ENCODE peak calls at places on chromosome 17, in five cellular contexts. A is C1 segment of cervical spinal cord, C is AG04450, H is neural progenitor cell, T is anterior cingulate cortex. P is an unnamed sample.

GRCh38 chr17:35243459-35244204 is 760 bp downstream of the SLFN5 start:
- DNase-seq in A (no peak), C (no peak), H (peak; percentile 57), T (no peak), P (no peak)

GRCh38 chr17:3528604-3529511 is 28.8 kb downstream of the TRPV3 start:
- DNase-seq in A (no peak), C (no peak), H (peak; percentile 42), T (peak; percentile 2), P (no peak)

GRCh38 chr17:27810211-27810901 is 10.0 kb upstream of the NOS2 start:
- DNase-seq in A (no peak), C (no peak), H (no peak), T (no peak), P (no peak)

GRCh38 chr17:7867881-7868329 is 10.1 kb downstream of the CYB5D1 start:
- DNase-seq in A (no peak), C (no peak), H (no peak), T (no peak), P (no peak)

GRCh38 chr17:80724723-80725388 is 180.2 kb downstream of the RPTOR start:
- DNase-seq in A (no peak), C (no peak), H (no peak), T (no peak), P (peak; percentile 13)

GRCh38 chr17:40035162-40035559 is 19.0 kb downstream of the MED24 start:
- DNase-seq in A (peak; percentile 16), C (no peak), H (peak; percentile 88), T (no peak), P (no peak)

GRCh38 chr17:57623620-57624019 is 121.5 kb downstream of the CCDC182 start:
- DNase-seq in A (no peak), C (no peak), H (no peak), T (no peak), P (no peak)

GRCh38 chr17:8155341-8156173 is 3.4 kb upstream of the PER1 start:
- DNase-seq in A (no peak), C (no peak), H (peak; percentile 59), T (no peak), P (no peak)

GRCh38 chr17:46764335-46764708 is 54.2 kb downstream of the WNT3 start:
- DNase-seq in A (no peak), C (no peak), H (no peak), T (no peak), P (no peak)

GRCh38 chr17:60036796-60037677 is 41.7 kb downstream of the HEATR6 start:
- DNase-seq in A (peak; percentile 4), C (peak; percentile 37), H (peak; percentile 87), T (peak; percentile 2), P (peak; percentile 34)

GRCh38 chr17:20206591-20206990 is 197.4 kb downstream of the SPECC1 start:
- DNase-seq in A (no peak), C (peak; percentile 41), H (no peak), T (no peak), P (peak; percentile 90)

GRCh38 chr17:41959336-41960095 is 7.1 kb upstream of the CNP start:
- DNase-seq in A (no peak), C (peak; percentile 15), H (peak; percentile 58), T (no peak), P (no peak)

GRCh38 chr17:65079489-65079900 is 23.0 kb upstream of the GNA13 start:
- DNase-seq in A (no peak), C (no peak), H (peak; percentile 38), T (peak; percentile 13), P (no peak)